ENCODE peak calls at places on chromosomes 5 and 9, in eight cellular contexts. One of them, this sample, is unnamed.

GRCh38 chr9:126986506-126986951 is 71.9 kb downstream of the RALGPS1 start:
- DNase-seq in HCT116: peak; percentile 16
- DNase-seq in epithelial cell of esophagus: peak; percentile 80
- DNase-seq in right atrium auricular region: no peak
- DNase-seq in endothelial cell: no peak
- DNase-seq in fibroblast of pulmonary artery: no peak
- DNase-seq in A549: peak; percentile 40
- DNase-seq in fibroblast of mammary gland: peak; percentile 74
- DNase-seq in this sample: no peak

GRCh38 chr5:141598389-141599360 is 20.1 kb downstream of the DIAPH1 start:
- DNase-seq in epithelial cell of esophagus: no peak
- DNase-seq in endothelial cell: no peak
- DNase-seq in right atrium auricular region: no peak
- DNase-seq in HCT116: no peak
- DNase-seq in A549: no peak
- DNase-seq in fibroblast of mammary gland: peak; percentile 84
- DNase-seq in fibroblast of pulmonary artery: no peak
- DNase-seq in this sample: peak; percentile 73

GRCh38 chr5:136018814-136019777 is 9.7 kb upstream of the TGFBI start:
- DNase-seq in fibroblast of pulmonary artery: peak; percentile 98
- DNase-seq in endothelial cell: no peak
- DNase-seq in right atrium auricular region: no peak
- DNase-seq in A549: peak; percentile 80
- DNase-seq in fibroblast of mammary gland: peak; percentile 99
- DNase-seq in HCT116: no peak
- DNase-seq in epithelial cell of esophagus: peak; percentile 50
- DNase-seq in this sample: peak; percentile 97

GRCh38 chr5:131825404-131826013 is 28.7 kb upstream of the FNIP1 start:
- DNase-seq in epithelial cell of esophagus: no peak
- DNase-seq in endothelial cell: no peak
- DNase-seq in right atrium auricular region: no peak
- DNase-seq in fibroblast of mammary gland: no peak
- DNase-seq in HCT116: no peak
- DNase-seq in fibroblast of pulmonary artery: no peak
- DNase-seq in A549: no peak
- DNase-seq in this sample: no peak

GRCh38 chr9:89380437-89381307 is 62.4 kb downstream of the SECISBP2 start:
- DNase-seq in HCT116: no peak
- DNase-seq in epithelial cell of esophagus: no peak
- DNase-seq in right atrium auricular region: no peak
- DNase-seq in fibroblast of mammary gland: no peak
- DNase-seq in A549: no peak
- DNase-seq in fibroblast of pulmonary artery: no peak
- DNase-seq in endothelial cell: no peak
- DNase-seq in this sample: no peak

GRCh38 chr5:6135977-6136376 is 242.4 kb downstream of the MED10 start:
- DNase-seq in fibroblast of pulmonary artery: no peak
- DNase-seq in A549: no peak
- DNase-seq in epithelial cell of esophagus: no peak
- DNase-seq in fibroblast of mammary gland: no peak
- DNase-seq in endothelial cell: no peak
- DNase-seq in HCT116: no peak
- DNase-seq in right atrium auricular region: no peak
- DNase-seq in this sample: no peak

GRCh38 chr9:18138676-18139075 is 335.3 kb upstream of the ADAMTSL1 start:
- DNase-seq in fibroblast of pulmonary artery: no peak
- DNase-seq in endothelial cell: no peak
- DNase-seq in A549: no peak
- DNase-seq in right atrium auricular region: no peak
- DNase-seq in HCT116: no peak
- DNase-seq in epithelial cell of esophagus: no peak
- DNase-seq in fibroblast of mammary gland: no peak
- DNase-seq in this sample: no peak

GRCh38 chr5:115949096-115949495 is 13.2 kb upstream of the LVRN start:
- DNase-seq in fibroblast of mammary gland: peak; percentile 40
- DNase-seq in HCT116: no peak
- DNase-seq in endothelial cell: no peak
- DNase-seq in A549: no peak
- DNase-seq in epithelial cell of esophagus: peak; percentile 30
- DNase-seq in right atrium auricular region: no peak
- DNase-seq in fibroblast of pulmonary artery: no peak
- DNase-seq in this sample: peak; percentile 40

GRCh38 chr9:33137781-33138264 is 29.3 kb downstream of the B4GALT1 start:
- DNase-seq in endothelial cell: no peak
- DNase-seq in epithelial cell of esophagus: no peak
- DNase-seq in fibroblast of pulmonary artery: no peak
- DNase-seq in HCT116: no peak
- DNase-seq in fibroblast of mammary gland: no peak
- DNase-seq in A549: no peak
- DNase-seq in right atrium auricular region: no peak
- DNase-seq in this sample: no peak

GRCh38 chr5:32233220-32233695 is 59.1 kb upstream of the GOLPH3 start:
- DNase-seq in fibroblast of mammary gland: no peak
- DNase-seq in epithelial cell of esophagus: no peak
- DNase-seq in fibroblast of pulmonary artery: no peak
- DNase-seq in A549: no peak
- DNase-seq in HCT116: no peak
- DNase-seq in endothelial cell: no peak
- DNase-seq in right atrium auricular region: no peak
- DNase-seq in this sample: no peak

GRCh38 chr5:153629027-153629426 is 138.6 kb downstream of the GRIA1 start:
- DNase-seq in endothelial cell: peak; percentile 35
- DNase-seq in fibroblast of mammary gland: peak; percentile 97
- DNase-seq in epithelial cell of esophagus: peak; percentile 92
- DNase-seq in fibroblast of pulmonary artery: peak; percentile 98
- DNase-seq in A549: peak; percentile 56
- DNase-seq in right atrium auricular region: no peak
- DNase-seq in HCT116: peak; percentile 26
- DNase-seq in this sample: peak; percentile 97

GRCh38 chr5:139414601-139415121 is 10.8 kb upstream of the SPATA24 start:
- DNase-seq in right atrium auricular region: no peak
- DNase-seq in epithelial cell of esophagus: no peak
- DNase-seq in fibroblast of pulmonary artery: no peak
- DNase-seq in A549: no peak
- DNase-seq in HCT116: no peak
- DNase-seq in endothelial cell: no peak
- DNase-seq in fibroblast of mammary gland: no peak
- DNase-seq in this sample: no peak
- TF ChIP-seq CTCF in right atrium auricular region: no peak
- TF ChIP-seq CTCF in epithelial cell of esophagus: no peak
- TF ChIP-seq CTCF in fibroblast of pulmonary artery: no peak
- TF ChIP-seq CTCF in A549: no peak
- TF ChIP-seq CTCF in HCT116: no peak
- TF ChIP-seq CTCF in endothelial cell: no peak
- TF ChIP-seq CTCF in fibroblast of mammary gland: no peak
- TF ChIP-seq CTCF in this sample: no peak

GRCh38 chr5:174409070-174409469 is 315.3 kb upstream of the MSX2 start:
- DNase-seq in HCT116: no peak
- DNase-seq in fibroblast of mammary gland: no peak
- DNase-seq in A549: no peak
- DNase-seq in epithelial cell of esophagus: no peak
- DNase-seq in right atrium auricular region: no peak
- DNase-seq in endothelial cell: no peak
- DNase-seq in fibroblast of pulmonary artery: no peak
- DNase-seq in this sample: no peak
- TF ChIP-seq CTCF in HCT116: peak; percentile 59
- TF ChIP-seq CTCF in fibroblast of mammary gland: no peak
- TF ChIP-seq CTCF in A549: peak; percentile 5
- TF ChIP-seq CTCF in epithelial cell of esophagus: no peak
- TF ChIP-seq CTCF in right atrium auricular region: no peak
- TF ChIP-seq CTCF in endothelial cell: no peak
- TF ChIP-seq CTCF in fibroblast of pulmonary artery: peak; percentile 26
- TF ChIP-seq CTCF in this sample: no peak

GRCh38 chr5:148970228-148970627 is 92.6 kb downstream of the SH3TC2 start:
- DNase-seq in fibroblast of mammary gland: no peak
- DNase-seq in HCT116: no peak
- DNase-seq in epithelial cell of esophagus: peak; percentile 41
- DNase-seq in right atrium auricular region: no peak
- DNase-seq in endothelial cell: no peak
- DNase-seq in fibroblast of pulmonary artery: no peak
- DNase-seq in A549: no peak
- DNase-seq in this sample: no peak

GRCh38 chr5:148967783-148968182 is 95.1 kb downstream of the SH3TC2 start:
- DNase-seq in A549: no peak
- DNase-seq in fibroblast of mammary gland: no peak
- DNase-seq in HCT116: no peak
- DNase-seq in fibroblast of pulmonary artery: no peak
- DNase-seq in epithelial cell of esophagus: no peak
- DNase-seq in endothelial cell: no peak
- DNase-seq in right atrium auricular region: no peak
- DNase-seq in this sample: no peak

GRCh38 chr5:148968311-148968710 is 94.6 kb downstream of the SH3TC2 start:
- DNase-seq in endothelial cell: no peak
- DNase-seq in right atrium auricular region: no peak
- DNase-seq in fibroblast of mammary gland: no peak
- DNase-seq in A549: no peak
- DNase-seq in fibroblast of pulmonary artery: no peak
- DNase-seq in epithelial cell of esophagus: no peak
- DNase-seq in HCT116: no peak
- DNase-seq in this sample: no peak

GRCh38 chr5:148970876-148971275 is 92.0 kb downstream of the SH3TC2 start:
- DNase-seq in HCT116: no peak
- DNase-seq in fibroblast of mammary gland: no peak
- DNase-seq in fibroblast of pulmonary artery: no peak
- DNase-seq in right atrium auricular region: no peak
- DNase-seq in epithelial cell of esophagus: no peak
- DNase-seq in A549: no peak
- DNase-seq in endothelial cell: no peak
- DNase-seq in this sample: no peak

DNA sequence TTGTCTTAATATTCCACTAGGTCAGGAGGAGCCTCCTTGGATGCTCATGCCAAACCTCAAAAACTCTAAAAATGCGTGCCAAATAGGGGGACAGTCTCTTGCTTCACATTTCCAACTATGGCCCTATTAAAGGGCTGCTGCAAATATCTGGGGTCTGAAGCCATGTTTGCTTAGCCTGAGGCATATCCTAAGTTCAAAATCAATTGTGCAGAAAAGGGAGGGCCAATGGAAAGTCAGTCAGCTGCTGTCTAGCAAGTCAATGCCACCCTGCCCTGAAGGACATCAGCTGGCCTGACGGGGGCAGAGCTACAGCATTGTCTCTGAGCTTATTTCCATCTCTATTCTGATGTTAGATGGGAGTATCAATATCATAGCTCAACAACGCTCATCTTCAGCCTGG is 93.6 kb downstream of the SH3TC2 start:
- DNase-seq in fibroblast of mammary gland: no peak
- DNase-seq in HCT116: no peak
- DNase-seq in fibroblast of pulmonary artery: no peak
- DNase-seq in endothelial cell: no peak
- DNase-seq in A549: no peak
- DNase-seq in epithelial cell of esophagus: no peak
- DNase-seq in right atrium auricular region: no peak
- DNase-seq in this sample: peak; percentile 49
- TF ChIP-seq CTCF in fibroblast of mammary gland: no peak
- TF ChIP-seq CTCF in HCT116: peak; percentile 38
- TF ChIP-seq CTCF in fibroblast of pulmonary artery: no peak
- TF ChIP-seq CTCF in endothelial cell: no peak
- TF ChIP-seq CTCF in A549: no peak
- TF ChIP-seq CTCF in epithelial cell of esophagus: no peak
- TF ChIP-seq CTCF in right atrium auricular region: no peak
- TF ChIP-seq CTCF in this sample: peak; percentile 36

DNA sequence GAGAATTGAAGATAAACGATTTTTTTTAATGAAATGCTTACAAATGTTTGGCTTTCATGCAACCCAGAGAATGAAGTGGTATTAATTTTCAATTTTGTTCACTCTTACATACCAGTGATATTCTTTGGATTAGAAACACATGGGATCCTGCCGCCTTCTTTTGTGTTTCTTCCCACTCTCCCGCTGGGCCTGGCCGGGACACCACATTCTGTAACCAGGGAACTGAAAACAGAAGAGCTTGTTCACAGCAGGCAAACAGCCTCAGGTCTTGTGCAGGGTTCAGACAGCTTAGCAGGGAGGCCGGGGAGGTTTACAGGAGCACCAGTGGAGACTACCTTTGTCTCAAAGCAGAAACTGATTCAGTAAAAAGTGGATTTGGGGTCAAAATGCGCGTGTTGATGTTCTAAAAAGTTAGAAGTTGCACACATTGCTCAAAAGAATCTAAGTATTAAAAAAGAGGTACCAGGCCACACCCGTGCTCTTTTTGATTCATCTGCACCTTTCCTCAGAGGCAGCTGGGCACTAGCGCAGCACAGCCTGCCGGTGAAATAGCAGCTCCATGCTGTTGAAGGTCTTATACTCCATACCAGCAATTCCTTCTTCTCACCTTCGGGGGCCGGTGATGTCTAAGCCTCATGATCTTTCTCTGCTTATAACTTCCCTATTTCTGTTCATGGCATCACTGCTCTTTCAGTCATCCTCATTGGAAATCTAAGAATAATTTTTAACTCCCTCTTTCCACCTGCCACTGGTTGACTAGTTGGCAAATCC is 67.1 kb downstream of the GRAMD2B start:
- DNase-seq in A549: no peak
- DNase-seq in right atrium auricular region: no peak
- DNase-seq in endothelial cell: no peak
- DNase-seq in epithelial cell of esophagus: peak; percentile 49
- DNase-seq in fibroblast of pulmonary artery: no peak
- DNase-seq in HCT116: no peak
- DNase-seq in fibroblast of mammary gland: peak; percentile 35
- DNase-seq in this sample: no peak
- TF ChIP-seq CTCF in A549: no peak
- TF ChIP-seq CTCF in right atrium auricular region: no peak
- TF ChIP-seq CTCF in endothelial cell: no peak
- TF ChIP-seq CTCF in epithelial cell of esophagus: peak; percentile 34
- TF ChIP-seq CTCF in fibroblast of pulmonary artery: no peak
- TF ChIP-seq CTCF in HCT116: peak; percentile 9
- TF ChIP-seq CTCF in fibroblast of mammary gland: peak; percentile 21
- TF ChIP-seq CTCF in this sample: peak; percentile 52

This sample was measured in HFFc6.